ENCODE peak calls at places on chromosomes 4 and X, in six cellular contexts. Z, C, M, B, N and R are unnamed samples.
A peak's percentile ranks its signal among the peaks of the same experiment; 100 is the strongest.

GRCh38 chrX:30504309-30504708 is 73.3 kb downstream of the TASL start:
- DNase-seq in Z (peak; percentile 8), C (no peak), M (peak; percentile 24), B (peak; percentile 67), N (peak; percentile 20), R (no peak)

GRCh38 chr4:116734178-116734577 is 351.2 kb downstream of the TRAM1L1 start:
- DNase-seq in Z (no peak), C (no peak), M (no peak), B (no peak), N (no peak), R (no peak)

GRCh38 chrX:2654436-2655340 is 36.4 kb upstream of the CD99 start:
- DNase-seq in Z (no peak), C (no peak), M (no peak), B (no peak), N (no peak), R (no peak)

GRCh38 chr4:129453524-129453923 is 357.6 kb downstream of the C4orf33 start:
- DNase-seq in Z (peak; percentile 13), C (no peak), M (no peak), B (no peak), N (no peak), R (no peak)

GRCh38 chr4:121228851-121229250 is 64.7 kb upstream of the TNIP3 start:
- DNase-seq in Z (no peak), C (no peak), M (no peak), B (no peak), N (no peak), R (no peak)

GRCh38 chrX:20378291-20378920 is 111.7 kb upstream of the RPS6KA3 start:
- DNase-seq in Z (no peak), C (no peak), M (no peak), B (no peak), N (no peak), R (no peak)

GRCh38 chr4:183411291-183411861 is 33.1 kb upstream of the CDKN2AIP start:
- DNase-seq in Z (no peak), C (no peak), M (no peak), B (no peak), N (no peak), R (no peak)

GRCh38 chr4:181364504-181364903 is 878.7 kb upstream of the TENM3 start:
- DNase-seq in Z (no peak), C (no peak), M (no peak), B (no peak), N (no peak), R (no peak)

GRCh38 chr4:972651-973424 is 531 bp downstream of the DGKQ start:
- DNase-seq in Z (peak; percentile 72), C (no peak), M (peak; percentile 65), B (peak; percentile 12), N (peak; percentile 59), R (no peak)

DNA sequence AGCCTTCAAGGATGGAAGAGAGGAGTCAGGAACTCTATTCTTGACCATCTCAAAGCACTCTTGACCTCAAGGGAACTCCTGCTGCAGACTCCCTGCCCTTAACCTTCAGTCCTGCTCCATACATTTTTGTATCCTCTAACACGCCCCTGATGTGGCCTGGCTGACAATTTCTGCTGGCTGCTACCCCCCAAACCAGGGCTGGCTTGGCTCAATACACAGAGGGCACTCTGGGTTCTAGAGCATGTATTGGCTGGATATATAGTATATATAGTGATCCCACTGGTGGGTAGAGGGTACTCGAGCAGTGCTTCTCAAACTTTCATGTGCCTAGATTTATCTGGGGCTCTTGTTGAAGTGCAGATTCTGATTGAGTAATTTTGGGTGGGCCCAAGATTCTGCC is 101.9 kb downstream of the SMIM20 start:
- DNase-seq in Z (no peak), C (no peak), M (no peak), B (no peak), N (no peak), R (no peak)
- TF ChIP-seq CTCF in Z (no peak), C (no peak), M (no peak), B (no peak), N (no peak), R (no peak)

GRCh38 chrX:149470960-149471359 is 34.1 kb downstream of the IDS start:
- DNase-seq in Z (peak; percentile 78), C (peak; percentile 68), M (peak; percentile 69), B (peak; percentile 59), N (peak; percentile 81), R (no peak)
- H3K4me3 ChIP-seq in Z (peak overlapping the region; percentile 33), C (no peak overlapping the region), M (no peak overlapping the region), B (peak overlapping the region; percentile 41), N (no peak overlapping the region), R (peak overlapping the region; percentile 29)

GRCh38 chr4:54945838-54946237 is 179.6 kb downstream of the KDR start:
- DNase-seq in Z (no peak), C (no peak), M (no peak), B (no peak), N (no peak), R (no peak)
- TF ChIP-seq CTCF in Z (no peak), C (no peak), M (peak; percentile 16), B (no peak), N (no peak), R (no peak)

GRCh38 chrX:66162331-66162822 is 1.7 kb upstream of the HEPH start:
- DNase-seq in Z (no peak), C (peak; percentile 25), M (no peak), B (no peak), N (no peak), R (no peak)

GRCh38 chrX:66164470-66164869 is 423 bp downstream of the HEPH start:
- DNase-seq in Z (no peak), C (no peak), M (peak; percentile 0), B (peak; percentile 24), N (peak; percentile 11), R (no peak)

GRCh38 chrX:66163849-66164401 is at the start of gene HEPH:
- DNase-seq in Z (no peak), C (no peak), M (peak; percentile 68), B (peak; percentile 83), N (peak; percentile 65), R (peak; percentile 12)

GRCh38 chrX:66164931-66165330 is 884 bp downstream of the HEPH start:
- DNase-seq in Z (no peak), C (no peak), M (no peak), B (no peak), N (no peak), R (no peak)

GRCh38 chrX:66163447-66163846 is 600 bp upstream of the HEPH start:
- DNase-seq in Z (no peak), C (no peak), M (no peak), B (no peak), N (no peak), R (no peak)
- H3K4me3 ChIP-seq in Z (no peak overlapping the region), C (no peak overlapping the region), M (no peak overlapping the region), B (no peak overlapping the region), N (no peak overlapping the region), R (no peak overlapping the region)

DNA sequence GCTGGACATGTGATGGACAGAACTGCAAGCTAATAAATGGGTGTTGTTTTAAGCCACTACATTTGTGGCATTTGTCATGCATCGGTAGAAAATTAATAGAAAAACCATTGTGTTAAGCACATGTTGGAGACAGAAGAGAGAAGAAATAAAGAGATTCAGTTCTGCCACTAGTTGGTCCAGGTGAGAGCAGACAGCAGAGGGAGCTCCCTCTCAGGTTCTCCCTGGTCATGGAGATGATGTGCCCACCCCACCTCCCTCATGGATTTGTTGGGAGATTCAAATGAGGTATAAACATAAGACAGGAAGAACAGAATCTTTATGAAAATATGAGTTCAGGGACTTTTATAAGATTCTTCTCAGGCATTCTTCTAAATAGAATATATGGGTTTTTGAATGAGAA is 36.8 kb upstream of the OCIAD2 start:
- DNase-seq in Z (no peak), C (no peak), M (peak; percentile 73), B (no peak), N (no peak), R (no peak)
- TF ChIP-seq CTCF in Z (peak; percentile 25), C (no peak), M (peak; percentile 74), B (no peak), N (peak; percentile 37), R (no peak)

GRCh38 chr4:168854216-168854921 is 155.7 kb downstream of the CBR4 start:
- DNase-seq in Z (no peak), C (no peak), M (no peak), B (peak; percentile 73), N (no peak), R (no peak)

GRCh38 chr4:168859100-168859499 is 151.0 kb downstream of the CBR4 start:
- DNase-seq in Z (no peak), C (no peak), M (no peak), B (no peak), N (no peak), R (no peak)

GRCh38 chr4:168857546-168858314 is 152.3 kb downstream of the CBR4 start:
- DNase-seq in Z (no peak), C (no peak), M (no peak), B (peak; percentile 90), N (no peak), R (peak; percentile 64)

GRCh38 chr4:168856312-168856711 is 153.7 kb downstream of the CBR4 start:
- DNase-seq in Z (no peak), C (no peak), M (no peak), B (peak; percentile 86), N (no peak), R (peak; percentile 85)

DNA sequence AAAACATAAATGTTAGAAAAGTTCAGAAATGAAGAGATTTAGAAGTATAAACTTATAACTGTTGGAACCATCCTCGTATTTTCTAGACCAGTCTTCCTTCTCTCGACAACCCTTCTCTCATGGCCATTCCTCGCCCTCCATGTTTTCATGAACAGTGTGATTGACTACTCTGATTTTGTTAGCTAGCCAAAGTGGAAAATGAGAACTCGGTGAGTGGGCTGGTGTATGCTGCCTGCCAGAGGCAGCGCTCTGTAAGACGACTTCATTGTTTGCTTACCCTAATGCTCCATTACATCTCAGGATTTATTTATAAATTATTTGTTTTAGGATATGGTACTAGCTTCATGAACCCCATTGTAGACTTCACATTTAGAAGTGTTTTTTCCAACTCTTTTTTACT is 153.0 kb downstream of the CBR4 start:
- DNase-seq in Z (no peak), C (no peak), M (no peak), B (no peak), N (no peak), R (no peak)
- H3K4me3 ChIP-seq in Z (no peak overlapping the region), C (no peak overlapping the region), M (no peak overlapping the region), B (no peak overlapping the region), N (no peak overlapping the region), R (no peak overlapping the region)

GRCh38 chrX:41922694-41923171 is 621 bp downstream of the CASK start:
- DNase-seq in Z (peak; percentile 63), C (no peak), M (peak; percentile 11), B (peak; percentile 11), N (peak; percentile 61), R (no peak)
- TF ChIP-seq CTCF in Z (peak; percentile 29), C (no peak), M (no peak), B (no peak), N (peak; percentile 24), R (peak; percentile 22)